ENCODE peak calls at places on chromosome 5, in four cellular contexts. V is GM12878, F is AG04449, Y is transverse colon. Z is an unnamed sample.

GRCh38 chr5:92518318-92518913 is 1062.6 kb downstream of the NR2F1-AS1 start:
- DNase-seq in Y (no peak), V (peak; percentile 26), F (no peak), Z (peak; percentile 79)

GRCh38 chr5:135822286-135822685 is 12.2 kb upstream of the SLC25A48 start:
- DNase-seq in Y (no peak), V (no peak), F (no peak), Z (no peak)

GRCh38 chr5:174425271-174425963 is 299.0 kb upstream of the MSX2 start:
- DNase-seq in V (no peak), F (no peak), Y (no peak), Z (peak; percentile 60)

GRCh38 chr5:35598707-35599370 is 18.8 kb upstream of the SPEF2 start:
- DNase-seq in Y (peak; percentile 53), F (no peak), V (no peak), Z (peak; percentile 3)

GRCh38 chr5:36944607-36945225 is 68.1 kb downstream of the NIPBL start:
- DNase-seq in F (no peak), V (no peak), Y (no peak), Z (peak; percentile 77)

GRCh38 chr5:17019324-17019723 is 83.2 kb upstream of the MYO10 start:
- DNase-seq in V (no peak), Y (no peak), F (no peak), Z (no peak)

GRCh38 chr5:89293849-89294248 is 410.9 kb upstream of the MEF2C start:
- DNase-seq in V (no peak), Y (no peak), F (peak; percentile 47), Z (peak; percentile 36)

GRCh38 chr5:171676286-171676944 is 109.2 kb upstream of the SMIM23 start:
- DNase-seq in V (no peak), Y (no peak), F (no peak), Z (no peak)

GRCh38 chr5:87411586-87412416 is 929 bp downstream of the CCNH start:
- DNase-seq in Y (peak; percentile 42), V (no peak), F (no peak), Z (peak; percentile 26)

GRCh38 chr5:81853005-81853357 is 102.1 kb upstream of the SSBP2 start:
- DNase-seq in F (no peak), Y (no peak), V (no peak), Z (no peak)
- H3K4me3 ChIP-seq in F (no peak overlapping the region), Y (no peak overlapping the region), V (peak overlapping the region; percentile 69), Z (no peak overlapping the region)

GRCh38 chr5:149406979-149407306 is 27.9 kb upstream of the IL17B start:
- DNase-seq in Y (no peak), F (no peak), V (no peak), Z (no peak)
- H3K4me3 ChIP-seq in Y (peak overlapping the region; percentile 49), F (peak overlapping the region; percentile 100), V (no peak overlapping the region), Z (no peak overlapping the region)

DNA sequence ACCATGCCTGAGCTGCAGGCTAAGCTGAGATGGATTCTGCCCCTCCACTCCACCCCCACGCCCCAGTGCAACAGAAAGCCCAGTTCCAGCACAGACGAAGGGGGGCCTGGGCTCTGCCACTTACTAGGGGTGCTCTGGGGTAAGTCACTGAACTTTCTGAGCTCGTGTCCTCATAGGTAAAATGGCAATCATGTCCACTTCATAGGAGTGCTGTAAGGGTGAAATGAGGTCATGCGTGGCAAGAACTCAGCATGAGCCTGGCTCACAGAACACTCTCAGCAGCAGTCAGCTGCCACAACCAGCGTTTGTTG is 8.4 kb upstream of the PSD2 start:
- DNase-seq in Y (no peak), V (no peak), F (no peak), Z (no peak)
- H3K4me3 ChIP-seq in Y (no peak overlapping the region), V (no peak overlapping the region), F (no peak overlapping the region), Z (no peak overlapping the region)

GRCh38 chr5:18740301-18740700 is 1106.0 kb downstream of the TAF11L14 start:
- DNase-seq in Y (no peak), F (no peak), V (no peak), Z (no peak)
- H3K4me3 ChIP-seq in Y (no peak overlapping the region), F (no peak overlapping the region), V (peak overlapping the region; percentile 19), Z (no peak overlapping the region)

GRCh38 chr5:54525692-54526091 is 8.1 kb downstream of the SNX18 start:
- DNase-seq in F (no peak), V (no peak), Y (no peak), Z (no peak)

GRCh38 chr5:54524082-54524481 is 6.5 kb downstream of the SNX18 start:
- DNase-seq in Y (no peak), F (no peak), V (no peak), Z (no peak)

GRCh38 chr5:54525226-54525625 is 7.7 kb downstream of the SNX18 start:
- DNase-seq in Y (no peak), F (no peak), V (no peak), Z (no peak)

GRCh38 chr5:54523534-54523933 is 6.0 kb downstream of the SNX18 start:
- DNase-seq in V (no peak), F (no peak), Y (no peak), Z (no peak)

GRCh38 chr5:54524704-54525103 is 7.1 kb downstream of the SNX18 start:
- DNase-seq in Y (peak; percentile 16), F (no peak), V (no peak), Z (no peak)
- H3K4me3 ChIP-seq in Y (no peak overlapping the region), F (no peak overlapping the region), V (no peak overlapping the region), Z (no peak overlapping the region)

DNA sequence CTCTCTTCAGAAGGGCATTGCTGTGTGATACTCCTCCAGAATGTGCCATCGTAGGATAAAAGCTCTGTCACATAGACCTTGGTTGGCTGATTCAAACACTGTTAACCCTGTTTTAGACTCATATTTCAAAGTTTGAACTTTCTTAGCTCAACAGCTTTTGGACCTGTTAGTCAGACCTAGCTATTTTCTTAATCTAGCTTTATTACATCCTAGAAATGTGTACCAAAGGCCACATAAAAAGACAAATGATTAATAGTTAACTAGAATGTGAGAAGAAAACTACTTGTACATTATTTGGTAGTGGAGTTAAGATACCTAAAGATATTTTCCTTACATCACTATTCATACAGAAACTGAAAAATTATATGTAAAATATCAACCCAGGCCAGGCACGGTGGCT is 4.3 kb downstream of the RHOBTB3 start:
- DNase-seq in F (no peak), V (no peak), Y (no peak), Z (no peak)
- H3K4me3 ChIP-seq in F (no peak overlapping the region), V (peak overlapping the region; percentile 34), Y (no peak overlapping the region), Z (no peak overlapping the region)

GRCh38 chr5:176469293-176469692 is 21.1 kb downstream of the FAF2 start:
- DNase-seq in V (no peak), F (no peak), Y (no peak), Z (no peak)

GRCh38 chr5:176463113-176463764 is 15.1 kb downstream of the FAF2 start:
- DNase-seq in V (no peak), F (no peak), Y (no peak), Z (no peak)

GRCh38 chr5:176461349-176461748 is 13.2 kb downstream of the FAF2 start:
- DNase-seq in V (no peak), F (no peak), Y (no peak), Z (no peak)

GRCh38 chr5:176470539-176470938 is 22.4 kb downstream of the FAF2 start:
- DNase-seq in V (no peak), Y (no peak), F (no peak), Z (no peak)

GRCh38 chr5:176466245-176466871 is 18.2 kb downstream of the FAF2 start:
- DNase-seq in F (peak; percentile 58), Y (no peak), V (no peak), Z (peak; percentile 84)
- H3K4me3 ChIP-seq in F (no peak overlapping the region), Y (no peak overlapping the region), V (no peak overlapping the region), Z (no peak overlapping the region)

GRCh38 chr5:103560826-103561225 is 1.8 kb downstream of the NUDT12 start:
- DNase-seq in V (no peak), Y (no peak), F (no peak), Z (no peak)

GRCh38 chr5:103562084-103562452 is 521 bp downstream of the NUDT12 start:
- DNase-seq in V (no peak), F (no peak), Y (peak; percentile 25), Z (no peak)

GRCh38 chr5:103565711-103566110 is 3.1 kb upstream of the NUDT12 start:
- DNase-seq in F (no peak), Y (no peak), V (no peak), Z (no peak)

GRCh38 chr5:103562453-103563157 is at the start of gene NUDT12:
- DNase-seq in F (no peak), Y (peak; percentile 59), V (peak; percentile 42), Z (peak; percentile 63)

GRCh38 chr5:103561670-103562069 is 919 bp downstream of the NUDT12 start:
- DNase-seq in F (no peak), Y (no peak), V (no peak), Z (peak; percentile 26)
- H3K4me3 ChIP-seq in F (peak overlapping the region; percentile 77), Y (peak overlapping the region; percentile 68), V (peak overlapping the region; percentile 68), Z (peak overlapping the region; percentile 91)

GRCh38 chr5:78804995-78805394 is 156.4 kb upstream of the LHFPL2 start:
- DNase-seq in F (no peak), V (no peak), Y (no peak), Z (no peak)

GRCh38 chr5:78801413-78801812 is 152.8 kb upstream of the LHFPL2 start:
- DNase-seq in F (no peak), Y (no peak), V (no peak), Z (no peak)

GRCh38 chr5:78805474-78806124 is 157.0 kb upstream of the LHFPL2 start:
- DNase-seq in F (no peak), Y (no peak), V (no peak), Z (no peak)

GRCh38 chr5:78806544-78806943 is 158.0 kb upstream of the LHFPL2 start:
- DNase-seq in Y (no peak), V (no peak), F (peak; percentile 59), Z (peak; percentile 72)

GRCh38 chr5:78803386-78803785 is 154.8 kb upstream of the LHFPL2 start:
- DNase-seq in F (no peak), V (no peak), Y (peak; percentile 41), Z (no peak)
- H3K4me3 ChIP-seq in F (no peak overlapping the region), V (no peak overlapping the region), Y (no peak overlapping the region), Z (no peak overlapping the region)